ENCODE peak calls at places on chromosomes 3 and 15, in four cellular contexts. X is HCT116, B is HepG2, Z is K562. I is an unnamed sample.

GRCh38 chr15:65375871-65376552 is 1.8 kb downstream of the IGDCC3 start:
- DNase-seq in X (no peak), B (no peak), Z (no peak), I (no peak)

GRCh38 chr3:192858849-192859585 is 58.6 kb downstream of the MB21D2 start:
- DNase-seq in X (no peak), B (no peak), Z (no peak), I (no peak)

GRCh38 chr3:84586427-84586826 is 372.4 kb upstream of the CADM2 start:
- DNase-seq in X (no peak), B (no peak), Z (no peak), I (no peak)

GRCh38 chr3:153614563-153614962 is 452.5 kb downstream of the RAP2B start:
- DNase-seq in X (peak), B (no peak), Z (no peak), I (no peak)

GRCh38 chr3:187101184-187102072 is 37.9 kb downstream of the RPL39L start:
- DNase-seq in X (no peak), B (peak), Z (peak), I (no peak)

GRCh38 chr15:53591041-53591440 is 168.4 kb downstream of the WDR72 start:
- DNase-seq in X (no peak), B (no peak), Z (no peak), I (no peak)

GRCh38 chr3:143901105-143901504 is 52.8 kb upstream of the SLC9A9 start:
- DNase-seq in X (no peak), B (no peak), Z (no peak), I (no peak)

GRCh38 chr3:88000853-88001252 is 58.0 kb downstream of the CGGBP1 start:
- DNase-seq in X (no peak), B (no peak), Z (no peak), I (peak)

GRCh38 chr3:193029800-193030199 is 112.1 kb upstream of the MB21D2 start:
- DNase-seq in X (no peak), B (no peak), Z (no peak), I (no peak)

GRCh38 chr3:62238431-62238830 is 134.9 kb downstream of the FEZF2 start:
- DNase-seq in X (no peak), B (no peak), Z (no peak), I (no peak)

GRCh38 chr15:72117448-72117697 is 577 bp downstream of the MYO9A start:
- DNase-seq in X (peak), B (peak), Z (no peak), I (peak)

GRCh38 chr15:59166156-59166555 is 40.5 kb upstream of the LDHAL6B start:
- DNase-seq in X (no peak), B (peak), Z (no peak), I (no peak)

GRCh38 chr3:33918357-33918756 is 119.9 kb downstream of the PDCD6IP start:
- DNase-seq in X (no peak), B (no peak), Z (no peak), I (no peak)

GRCh38 chr15:90520365-90520764 is 9.4 kb upstream of the CRTC3 start:
- DNase-seq in X (no peak), B (no peak), Z (no peak), I (no peak)

GRCh38 chr3:176590722-176591121 is 606.6 kb downstream of the TBL1XR1 start:
- DNase-seq in X (no peak), B (no peak), Z (no peak), I (no peak)

GRCh38 chr3:38601971-38602550 is 47.4 kb downstream of the SCN5A start:
- DNase-seq in X (no peak), B (no peak), Z (no peak), I (no peak)

GRCh38 chr15:66611257-66612053 is 45.7 kb upstream of the LCTL start:
- DNase-seq in X (no peak), B (peak), Z (no peak), I (no peak)

GRCh38 chr3:58521002-58521670 is 15.9 kb downstream of the ACOX2 start:
- DNase-seq in X (no peak), B (peak), Z (peak), I (no peak)

GRCh38 chr15:86756688-86757087 is 677.0 kb downstream of the AGBL1 start:
- DNase-seq in X (no peak), B (no peak), Z (no peak), I (no peak)

GRCh38 chr3:13019243-13019701 is 54.0 kb downstream of the IQSEC1 start:
- DNase-seq in X (no peak), B (no peak), Z (peak), I (peak)

GRCh38 chr3:134485075-134485536 is 679 bp downstream of the ANAPC13 start:
- DNase-seq in X (no peak), B (peak), Z (peak), I (no peak)

GRCh38 chr3:71885001-71885400 is 100.1 kb upstream of the PROK2 start:
- DNase-seq in X (no peak), B (no peak), Z (no peak), I (no peak)
- TF ChIP-seq FOSL1 in X (no peak), B (no peak), Z (no peak), I (no peak)

GRCh38 chr3:65665922-65666321 is 372.8 kb downstream of the MAGI1 start:
- DNase-seq in X (no peak), B (no peak), Z (no peak), I (no peak)
- TF ChIP-seq FOSL1 in X (no peak), B (no peak), Z (no peak), I (no peak)

DNA sequence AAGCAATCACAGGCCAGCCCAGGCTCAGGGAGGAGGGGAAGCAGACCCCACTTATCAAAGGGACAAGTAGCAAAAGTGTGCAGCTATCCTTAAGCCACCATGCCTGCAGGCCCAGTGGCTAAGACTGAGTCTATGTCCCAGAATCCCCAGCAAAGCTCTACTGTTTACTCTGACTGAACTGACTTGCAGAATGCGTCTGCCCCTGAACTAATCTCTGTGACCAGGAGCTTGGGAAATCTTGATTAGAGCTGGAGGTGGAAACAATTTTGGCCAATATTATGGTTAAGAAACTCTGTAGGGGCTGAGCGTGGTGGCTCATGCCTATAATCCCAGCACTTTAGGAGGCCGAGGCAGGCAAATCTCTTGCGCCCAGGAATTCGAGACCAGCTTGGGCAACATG is 22.6 kb downstream of the DPH3 start:
- DNase-seq in X (no peak), B (no peak), Z (peak), I (no peak)
- TF ChIP-seq FOSL1 in X (no peak), B (no peak), Z (no peak), I (no peak)

GRCh38 chr3:55508335-55508734 is 21.2 kb upstream of the WNT5A start:
- DNase-seq in X (no peak), B (no peak), Z (no peak), I (no peak)
- TF ChIP-seq FOSL1 in X (no peak), B (no peak), Z (no peak), I (no peak)

DNA sequence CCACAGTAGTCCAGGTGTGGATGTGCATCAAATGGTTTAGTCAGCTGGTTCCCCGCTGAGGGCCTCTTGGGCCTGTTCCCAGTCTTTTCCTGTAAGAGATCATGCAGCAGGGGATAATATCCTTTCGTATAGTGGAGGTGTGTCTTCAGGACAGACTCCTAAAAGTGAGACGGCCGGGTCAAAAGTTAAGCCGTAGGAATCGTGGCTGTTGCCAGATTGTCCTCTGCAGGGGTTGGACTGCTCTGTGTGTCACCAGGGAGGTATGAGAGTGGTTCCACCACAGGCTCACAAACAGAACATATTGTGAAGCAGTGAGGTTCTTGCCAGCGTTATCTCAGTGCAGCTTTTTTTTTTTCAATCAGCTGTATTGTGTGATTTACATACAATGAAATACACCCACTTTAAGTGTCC is 95.0 kb downstream of the VGLL4 start:
- DNase-seq in X (peak), B (no peak), Z (peak), I (no peak)
- TF ChIP-seq FOSL1 in X (peak), B (no peak), Z (no peak), I (no peak)

GRCh38 chr3:45503904-45504651 is 90.5 kb upstream of the LIMD1 start:
- DNase-seq in X (no peak), B (no peak), Z (no peak), I (no peak)

GRCh38 chr3:45507820-45508317 is 86.7 kb upstream of the LIMD1 start:
- DNase-seq in X (no peak), B (no peak), Z (peak), I (no peak)

GRCh38 chr3:45508659-45509037 is 85.9 kb upstream of the LIMD1 start:
- DNase-seq in X (no peak), B (no peak), Z (no peak), I (no peak)

GRCh38 chr3:45506751-45507391 is 87.7 kb upstream of the LIMD1 start:
- DNase-seq in X (no peak), B (peak), Z (no peak), I (no peak)

GRCh38 chr3:45506084-45506483 is 88.5 kb upstream of the LIMD1 start:
- DNase-seq in X (no peak), B (no peak), Z (no peak), I (no peak)
- TF ChIP-seq FOSL1 in X (no peak), B (no peak), Z (no peak), I (no peak)

DNA sequence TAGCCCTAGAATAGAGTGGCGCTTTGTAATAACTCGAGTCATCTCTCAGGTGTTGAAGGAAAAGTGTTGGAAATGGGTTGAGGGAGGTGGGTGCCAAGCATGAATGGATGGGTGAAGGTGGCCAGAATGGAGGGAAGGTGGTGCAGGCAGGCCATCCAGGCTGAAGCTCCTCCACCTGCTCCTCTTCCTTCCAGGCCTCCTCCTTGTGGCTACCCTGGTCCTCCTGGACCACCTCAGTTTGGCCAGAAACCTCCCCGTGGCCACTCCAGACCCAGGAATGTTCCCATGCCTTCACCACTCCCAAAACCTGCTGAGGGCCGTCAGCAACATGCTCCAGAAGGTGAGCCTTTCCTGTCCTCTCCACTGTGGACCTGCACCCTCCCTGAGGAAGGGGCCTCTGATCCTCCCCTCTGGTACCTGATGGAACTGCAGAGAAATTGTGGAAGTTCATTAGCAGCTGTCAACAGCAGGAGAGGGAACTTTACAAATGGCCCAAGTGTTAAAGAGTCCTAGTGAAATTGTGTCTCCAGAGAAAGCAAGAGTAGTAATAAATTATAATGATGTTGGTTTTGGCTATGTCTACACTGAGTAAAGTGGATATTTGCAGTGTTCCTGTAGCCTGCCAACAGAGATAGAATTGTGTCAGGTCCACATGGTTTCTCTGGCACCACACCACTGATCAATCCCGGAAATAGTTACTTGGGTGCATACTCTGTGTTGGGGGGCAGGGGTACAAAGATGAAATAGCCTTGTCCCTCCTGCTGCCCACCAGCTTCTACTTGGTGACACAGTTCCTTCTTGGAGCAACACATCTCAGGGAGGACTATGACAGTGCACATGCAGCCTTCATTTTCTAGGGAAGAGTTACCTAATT is 1.6 kb downstream of the IL12A start:
- DNase-seq in X (no peak), B (no peak), Z (no peak), I (no peak)
- TF ChIP-seq FOSL1 in X (no peak), B (no peak), Z (no peak), I (no peak)

DNA sequence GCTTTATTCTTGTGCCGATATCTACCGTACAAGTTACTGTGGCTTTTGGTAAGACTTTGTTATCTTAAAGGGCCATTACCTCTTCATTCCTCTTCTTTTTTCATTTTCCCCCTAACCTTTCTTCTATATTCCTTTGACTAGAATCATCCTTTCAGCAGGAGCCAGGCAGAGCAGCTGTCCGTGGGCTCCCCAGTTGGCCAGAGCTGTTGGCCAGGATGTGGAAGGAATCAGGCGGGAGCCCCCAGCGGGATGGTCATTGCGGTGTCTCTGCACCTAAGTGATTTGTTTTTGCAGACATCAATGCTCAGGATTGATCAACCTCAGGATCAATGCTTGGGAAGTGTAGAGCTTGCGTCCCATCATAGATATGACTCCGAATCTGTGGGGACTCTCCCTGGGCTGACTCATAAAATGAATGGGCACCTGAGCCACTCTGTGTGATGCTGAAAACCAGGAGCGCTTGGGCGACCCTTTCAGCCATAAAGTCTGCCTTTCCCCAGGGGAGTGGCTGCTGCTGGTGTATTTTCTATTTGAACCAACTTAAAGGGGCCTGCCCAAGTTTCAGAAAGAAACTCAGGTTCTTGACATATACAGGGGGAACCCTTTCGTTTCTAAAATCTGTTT is 21.7 kb downstream of the APBA2 start:
- DNase-seq in X (no peak), B (no peak), Z (no peak), I (no peak)
- TF ChIP-seq FOSL1 in X (no peak), B (no peak), Z (no peak), I (no peak)

I was measured in H1.